ENCODE peak calls at places on chromosomes 3 and 15, in six cellular contexts. F is IMR-90, O is H9, X is neuronal stem cell, P is H1, N is trophoblast cell. Y is an unnamed sample.
A peak's percentile ranks its signal among the peaks of the same experiment; 100 is the strongest.

GRCh38 chr15:66076591-66077319 is 176.8 kb downstream of the MEGF11 start:
- DNase-seq in N (no peak), P (no peak), O (no peak), F (no peak), X (no peak), Y (no peak)

GRCh38 chr3:39765575-39765974 is 43.8 kb upstream of the MYRIP start:
- DNase-seq in N (no peak), O (no peak), X (no peak), P (no peak), F (no peak), Y (no peak)

GRCh38 chr3:125613204-125613603 is 17.9 kb upstream of the OSBPL11 start:
- DNase-seq in F (no peak), N (no peak), P (no peak), X (no peak), O (no peak), Y (no peak)

GRCh38 chr3:106817706-106818105 is 559.5 kb upstream of the CCDC54 start:
- DNase-seq in P (no peak), F (no peak), N (peak; percentile 11), O (no peak), X (no peak), Y (no peak)

GRCh38 chr3:158991146-158991705 is 189.4 kb downstream of the MFSD1 start:
- DNase-seq in X (no peak), F (no peak), P (peak; percentile 49), N (no peak), O (peak; percentile 90), Y (no peak)

GRCh38 chr3:110261141-110261540 is 810.5 kb upstream of the NECTIN3 start:
- DNase-seq in X (no peak), N (no peak), O (no peak), F (no peak), P (no peak), Y (no peak)

GRCh38 chr3:58471025-58471887 is 20.6 kb upstream of the KCTD6 start:
- DNase-seq in X (no peak), N (peak; percentile 6), F (peak; percentile 83), P (no peak), O (no peak), Y (peak; percentile 75)

GRCh38 chr3:62875103-62876002 is at the start of gene CADPS:
- DNase-seq in F (no peak), X (no peak), N (no peak), P (no peak), O (peak; percentile 60), Y (no peak)

GRCh38 chr3:190892328-190893011 is 30.0 kb upstream of the GMNC start:
- DNase-seq in N (no peak), F (no peak), P (no peak), X (no peak), O (peak; percentile 36), Y (no peak)

GRCh38 chr15:79608041-79608440 is 175.9 kb downstream of the MINAR1 start:
- DNase-seq in O (no peak), N (no peak), F (no peak), P (no peak), X (no peak), Y (no peak)

GRCh38 chr3:169456900-169457299 is 206.6 kb downstream of the MECOM start:
- DNase-seq in O (no peak), X (no peak), P (no peak), N (no peak), F (no peak), Y (no peak)

GRCh38 chr3:55519016-55519415 is 31.9 kb upstream of the WNT5A start:
- DNase-seq in N (no peak), P (no peak), F (peak; percentile 80), X (no peak), O (no peak), Y (peak; percentile 39)

GRCh38 chr3:100399341-100400071 is 1.4 kb downstream of the TOMM70 start:
- DNase-seq in P (no peak), O (no peak), X (no peak), N (no peak), F (no peak), Y (no peak)

GRCh38 chr3:101928890-101929289 is 79.6 kb downstream of the NFKBIZ start:
- DNase-seq in X (no peak), O (no peak), P (no peak), F (peak; percentile 73), N (no peak), Y (peak; percentile 68)

GRCh38 chr3:131526801-131527347 is 24.1 kb upstream of the MRPL3 start:
- DNase-seq in F (peak; percentile 19), O (peak; percentile 95), N (peak; percentile 57), X (peak; percentile 42), P (no peak), Y (peak; percentile 11)

GRCh38 chr15:48177383-48177874 is 666 bp downstream of the MYEF2 start:
- DNase-seq in X (no peak), F (peak; percentile 62), O (no peak), P (no peak), N (no peak), Y (peak; percentile 75)

GRCh38 chr3:61985020-61985419 is 388.3 kb downstream of the FEZF2 start:
- DNase-seq in X (no peak), P (no peak), F (peak; percentile 82), O (no peak), N (no peak), Y (peak; percentile 24)

GRCh38 chr3:2354702-2355101 is 256.0 kb downstream of the CNTN4 start:
- DNase-seq in N (peak; percentile 27), P (no peak), X (peak; percentile 18), F (no peak), O (peak; percentile 43), Y (peak; percentile 89)

GRCh38 chr3:30333143-30333542 is 273.3 kb upstream of the TGFBR2 start:
- DNase-seq in X (no peak), N (no peak), O (no peak), P (no peak), F (no peak), Y (no peak)

GRCh38 chr3:130846181-130846580 is 47.7 kb upstream of the ATP2C1 start:
- DNase-seq in X (no peak), F (no peak), O (no peak), N (no peak), P (no peak), Y (no peak)

GRCh38 chr3:30984855-30985793 is 90.7 kb upstream of the GADL1 start:
- DNase-seq in N (no peak), F (peak; percentile 13), O (no peak), P (no peak), X (no peak), Y (peak; percentile 6)

GRCh38 chr3:132974086-132974485 is 64.1 kb upstream of the TMEM108 start:
- DNase-seq in O (no peak), F (no peak), P (no peak), N (peak; percentile 96), X (no peak), Y (no peak)

DNA sequence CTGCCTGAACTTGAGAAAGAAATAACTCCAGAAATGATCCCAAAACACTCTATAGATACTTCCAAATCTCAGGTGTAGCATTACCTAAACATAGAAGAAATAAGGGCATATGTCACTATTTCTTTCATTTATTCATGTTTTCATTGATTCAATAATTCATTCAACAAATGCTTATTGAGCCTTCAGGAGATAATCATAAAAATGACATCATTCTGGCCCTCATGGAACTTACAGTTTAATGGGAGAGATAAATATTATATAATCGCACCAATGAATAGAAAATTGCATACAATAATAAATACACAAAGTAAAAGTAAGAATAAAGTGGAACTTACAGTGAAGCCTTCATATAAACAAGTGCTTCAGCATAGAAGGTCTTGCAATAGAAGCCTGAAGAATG is 58.1 kb upstream of the NR2F2 start:
- DNase-seq in P (no peak), N (no peak), F (no peak), X (no peak), O (no peak), Y (no peak)
- H3K27ac ChIP-seq in P (no peak overlapping the region), N (no peak overlapping the region), F (no peak overlapping the region), X (no peak overlapping the region), O (no peak overlapping the region), Y (no peak overlapping the region)

GRCh38 chr3:11551019-11551418 is 92.7 kb downstream of the VGLL4 start:
- DNase-seq in F (no peak), O (no peak), P (no peak), N (peak; percentile 43), X (no peak), Y (no peak)

GRCh38 chr3:11554236-11554610 is 89.5 kb downstream of the VGLL4 start:
- DNase-seq in P (no peak), N (no peak), X (no peak), F (no peak), O (no peak), Y (no peak)

GRCh38 chr3:11553436-11554235 is 90.1 kb downstream of the VGLL4 start:
- DNase-seq in X (no peak), O (no peak), P (no peak), F (peak; percentile 45), N (no peak), Y (peak; percentile 40)

GRCh38 chr3:11554666-11555065 is 89.0 kb downstream of the VGLL4 start:
- DNase-seq in N (no peak), P (no peak), F (no peak), X (no peak), O (no peak), Y (no peak)

DNA sequence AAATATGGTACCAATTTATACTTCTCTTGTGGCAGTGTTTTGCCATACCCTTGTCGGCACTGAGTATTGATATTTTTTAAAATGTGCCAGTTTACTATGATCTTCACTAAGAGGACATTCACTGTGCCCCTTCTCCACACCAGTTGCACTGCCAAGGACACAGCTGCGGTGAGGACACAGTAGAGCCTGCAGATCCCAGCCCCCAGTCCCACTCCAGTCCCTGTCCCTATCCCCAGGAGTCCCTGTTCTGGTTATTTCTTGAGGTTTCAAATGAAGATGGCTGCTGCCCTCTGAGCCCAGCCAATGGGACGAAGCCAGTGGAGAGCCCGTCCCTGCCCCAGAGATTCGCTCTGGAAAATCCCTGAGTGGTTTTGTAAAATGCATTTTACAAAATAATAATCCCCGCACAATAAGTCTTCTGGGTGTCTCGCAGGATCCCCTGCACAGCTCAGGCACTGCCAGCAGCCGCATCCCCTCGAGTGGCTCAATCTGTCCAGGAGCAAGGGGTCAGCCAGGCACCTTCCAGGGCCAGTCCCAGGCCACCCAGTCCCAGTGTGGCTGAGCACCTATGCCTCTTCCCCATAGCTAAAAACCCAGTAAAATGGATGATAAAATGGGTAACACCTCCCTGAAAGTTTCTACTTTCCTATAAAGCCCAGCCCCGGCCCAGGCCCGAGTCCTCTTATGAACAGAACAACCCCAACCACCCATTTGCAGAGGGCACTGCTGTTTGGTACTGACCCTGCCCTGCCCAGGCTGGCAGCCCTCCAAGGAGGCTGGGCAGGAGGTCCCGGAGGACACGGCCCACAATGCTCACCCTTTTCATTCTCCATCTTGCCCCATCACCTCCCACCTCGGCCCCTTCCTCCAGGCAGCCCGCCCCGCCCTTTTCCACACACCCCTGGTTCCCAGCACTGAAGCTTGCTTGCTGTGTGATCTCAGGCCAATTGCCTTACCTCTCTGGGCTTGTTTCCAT is 91.1 kb downstream of the VGLL4 start:
- DNase-seq in X (no peak), O (no peak), P (no peak), F (no peak), N (no peak), Y (no peak)
- H3K14ac ChIP-seq in X (peak overlapping the region; percentile 27), O (no peak overlapping the region), P (no peak overlapping the region), F (no peak overlapping the region), N (no peak overlapping the region), Y (no peak overlapping the region)

GRCh38 chr3:182568206-182568605 is 225.1 kb upstream of the ATP11B start:
- DNase-seq in O (no peak), X (no peak), N (no peak), F (no peak), P (no peak), Y (no peak)
- H3K27ac ChIP-seq in O (no peak overlapping the region), X (no peak overlapping the region), N (no peak overlapping the region), F (no peak overlapping the region), P (no peak overlapping the region), Y (no peak overlapping the region)

DNA sequence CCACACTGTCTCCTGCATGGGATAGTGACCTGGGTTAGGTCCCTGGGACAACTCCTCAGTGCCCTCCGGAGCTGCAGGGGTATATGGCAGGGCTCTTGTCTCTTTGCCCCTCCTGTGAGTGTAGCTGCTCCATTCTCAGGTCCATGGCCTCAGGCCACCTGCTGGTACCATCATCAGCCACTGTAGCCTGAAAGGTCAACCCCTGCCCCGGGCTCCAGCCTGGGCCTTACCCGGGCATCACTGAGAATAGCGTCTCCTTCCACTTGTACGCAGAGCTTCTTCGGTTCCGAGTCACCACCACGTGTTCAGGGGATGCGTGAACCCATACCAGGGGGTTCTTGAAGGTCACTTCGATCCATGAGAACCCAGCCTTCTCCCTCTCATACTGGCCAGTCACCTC is 13.8 kb downstream of the ITIH4 start:
- DNase-seq in O (no peak), X (no peak), P (no peak), F (no peak), N (peak; percentile 96), Y (no peak)
- H3K14ac ChIP-seq in O (no peak overlapping the region), X (no peak overlapping the region), P (no peak overlapping the region), F (no peak overlapping the region), N (no peak overlapping the region), Y (no peak overlapping the region)